ENCODE peak calls at places on chromosome 13, in eight cellular contexts. One of them, this sample, is unnamed.

GRCh38 chr13:73064991-73065390 is 6.2 kb downstream of the KLF5 start:
- DNase-seq in activated CD4-positive, alpha-beta T cell treated with anti-CD3 and anti-CD28 coated beads, Interleukin-2, amount 50 U/mL, for 1 hour: no peak
- DNase-seq in ovary: no peak
- DNase-seq in CD4-positive, alpha-beta T cell: no peak
- DNase-seq in activated T-helper 1 cell treated with anti-CD3 and anti-CD28 coated beads, Interleukin-12 subunit alpha, Interleukin-12 subunit beta, Interleukin-2, Interleukin-4 antibody, amounts not matched to agents 30 ng/mL and 10 ng/mL and 1 ng/mL, durations not matched to agents 14 hours and 24 hours and 36 hours: no peak
- DNase-seq in stimulated activated CD8-positive, alpha-beta memory T cell treated with anti-CD3 and anti-CD28 coated beads, Interleukin-12 subunit alpha, Interleukin-12 subunit beta, amount 100 ng/mL, for 4 hours: no peak
- DNase-seq in tibial artery: no peak
- DNase-seq in cardiac fibroblast: no peak
- DNase-seq in this sample: no peak

GRCh38 chr13:61761690-61762089 is 346.0 kb upstream of the PCDH20 start:
- DNase-seq in activated CD4-positive, alpha-beta T cell treated with anti-CD3 and anti-CD28 coated beads, Interleukin-2, amount 50 U/mL, for 1 hour: no peak
- DNase-seq in ovary: no peak
- DNase-seq in CD4-positive, alpha-beta T cell: no peak
- DNase-seq in activated T-helper 1 cell treated with anti-CD3 and anti-CD28 coated beads, Interleukin-12 subunit alpha, Interleukin-12 subunit beta, Interleukin-2, Interleukin-4 antibody, amounts not matched to agents 30 ng/mL and 10 ng/mL and 1 ng/mL, durations not matched to agents 14 hours and 24 hours and 36 hours: no peak
- DNase-seq in stimulated activated CD8-positive, alpha-beta memory T cell treated with anti-CD3 and anti-CD28 coated beads, Interleukin-12 subunit alpha, Interleukin-12 subunit beta, amount 100 ng/mL, for 4 hours: no peak
- DNase-seq in tibial artery: no peak
- DNase-seq in cardiac fibroblast: no peak
- DNase-seq in this sample: no peak

GRCh38 chr13:98717256-98717655 is 35.2 kb downstream of the SLC15A1 start:
- DNase-seq in activated CD4-positive, alpha-beta T cell treated with anti-CD3 and anti-CD28 coated beads, Interleukin-2, amount 50 U/mL, for 1 hour: no peak
- DNase-seq in ovary: no peak
- DNase-seq in CD4-positive, alpha-beta T cell: no peak
- DNase-seq in activated T-helper 1 cell treated with anti-CD3 and anti-CD28 coated beads, Interleukin-12 subunit alpha, Interleukin-12 subunit beta, Interleukin-2, Interleukin-4 antibody, amounts not matched to agents 30 ng/mL and 10 ng/mL and 1 ng/mL, durations not matched to agents 14 hours and 24 hours and 36 hours: no peak
- DNase-seq in stimulated activated CD8-positive, alpha-beta memory T cell treated with anti-CD3 and anti-CD28 coated beads, Interleukin-12 subunit alpha, Interleukin-12 subunit beta, amount 100 ng/mL, for 4 hours: no peak
- DNase-seq in tibial artery: no peak
- DNase-seq in cardiac fibroblast: no peak
- DNase-seq in this sample: no peak

GRCh38 chr13:109101550-109102144 is 472.2 kb downstream of the MYO16 start:
- DNase-seq in activated CD4-positive, alpha-beta T cell treated with anti-CD3 and anti-CD28 coated beads, Interleukin-2, amount 50 U/mL, for 1 hour: no peak
- DNase-seq in ovary: no peak
- DNase-seq in CD4-positive, alpha-beta T cell: no peak
- DNase-seq in activated T-helper 1 cell treated with anti-CD3 and anti-CD28 coated beads, Interleukin-12 subunit alpha, Interleukin-12 subunit beta, Interleukin-2, Interleukin-4 antibody, amounts not matched to agents 30 ng/mL and 10 ng/mL and 1 ng/mL, durations not matched to agents 14 hours and 24 hours and 36 hours: no peak
- DNase-seq in stimulated activated CD8-positive, alpha-beta memory T cell treated with anti-CD3 and anti-CD28 coated beads, Interleukin-12 subunit alpha, Interleukin-12 subunit beta, amount 100 ng/mL, for 4 hours: no peak
- DNase-seq in tibial artery: no peak
- DNase-seq in cardiac fibroblast: peak; percentile 14
- DNase-seq in this sample: no peak

GRCh38 chr13:80030491-80030890 is 310.4 kb downstream of the SPRY2 start:
- DNase-seq in activated CD4-positive, alpha-beta T cell treated with anti-CD3 and anti-CD28 coated beads, Interleukin-2, amount 50 U/mL, for 1 hour: no peak
- DNase-seq in ovary: no peak
- DNase-seq in CD4-positive, alpha-beta T cell: no peak
- DNase-seq in activated T-helper 1 cell treated with anti-CD3 and anti-CD28 coated beads, Interleukin-12 subunit alpha, Interleukin-12 subunit beta, Interleukin-2, Interleukin-4 antibody, amounts not matched to agents 30 ng/mL and 10 ng/mL and 1 ng/mL, durations not matched to agents 14 hours and 24 hours and 36 hours: no peak
- DNase-seq in stimulated activated CD8-positive, alpha-beta memory T cell treated with anti-CD3 and anti-CD28 coated beads, Interleukin-12 subunit alpha, Interleukin-12 subunit beta, amount 100 ng/mL, for 4 hours: no peak
- DNase-seq in tibial artery: no peak
- DNase-seq in cardiac fibroblast: peak; percentile 59
- DNase-seq in this sample: peak; percentile 84

GRCh38 chr13:113036401-113036800 is 67.4 kb downstream of the MCF2L start:
- DNase-seq in activated CD4-positive, alpha-beta T cell treated with anti-CD3 and anti-CD28 coated beads, Interleukin-2, amount 50 U/mL, for 1 hour: no peak
- DNase-seq in ovary: no peak
- DNase-seq in CD4-positive, alpha-beta T cell: no peak
- DNase-seq in activated T-helper 1 cell treated with anti-CD3 and anti-CD28 coated beads, Interleukin-12 subunit alpha, Interleukin-12 subunit beta, Interleukin-2, Interleukin-4 antibody, amounts not matched to agents 30 ng/mL and 10 ng/mL and 1 ng/mL, durations not matched to agents 14 hours and 24 hours and 36 hours: no peak
- DNase-seq in stimulated activated CD8-positive, alpha-beta memory T cell treated with anti-CD3 and anti-CD28 coated beads, Interleukin-12 subunit alpha, Interleukin-12 subunit beta, amount 100 ng/mL, for 4 hours: no peak
- DNase-seq in tibial artery: no peak
- DNase-seq in cardiac fibroblast: no peak
- DNase-seq in this sample: no peak

GRCh38 chr13:28601581-28601980 is 57.3 kb upstream of the POMP start:
- DNase-seq in activated CD4-positive, alpha-beta T cell treated with anti-CD3 and anti-CD28 coated beads, Interleukin-2, amount 50 U/mL, for 1 hour: no peak
- DNase-seq in ovary: no peak
- DNase-seq in CD4-positive, alpha-beta T cell: no peak
- DNase-seq in activated T-helper 1 cell treated with anti-CD3 and anti-CD28 coated beads, Interleukin-12 subunit alpha, Interleukin-12 subunit beta, Interleukin-2, Interleukin-4 antibody, amounts not matched to agents 30 ng/mL and 10 ng/mL and 1 ng/mL, durations not matched to agents 14 hours and 24 hours and 36 hours: no peak
- DNase-seq in stimulated activated CD8-positive, alpha-beta memory T cell treated with anti-CD3 and anti-CD28 coated beads, Interleukin-12 subunit alpha, Interleukin-12 subunit beta, amount 100 ng/mL, for 4 hours: no peak
- DNase-seq in tibial artery: no peak
- DNase-seq in cardiac fibroblast: no peak
- DNase-seq in this sample: no peak

GRCh38 chr13:33287142-33287882 is 1.8 kb upstream of the STARD13 start:
- DNase-seq in activated CD4-positive, alpha-beta T cell treated with anti-CD3 and anti-CD28 coated beads, Interleukin-2, amount 50 U/mL, for 1 hour: no peak
- DNase-seq in ovary: no peak
- DNase-seq in CD4-positive, alpha-beta T cell: no peak
- DNase-seq in activated T-helper 1 cell treated with anti-CD3 and anti-CD28 coated beads, Interleukin-12 subunit alpha, Interleukin-12 subunit beta, Interleukin-2, Interleukin-4 antibody, amounts not matched to agents 30 ng/mL and 10 ng/mL and 1 ng/mL, durations not matched to agents 14 hours and 24 hours and 36 hours: no peak
- DNase-seq in stimulated activated CD8-positive, alpha-beta memory T cell treated with anti-CD3 and anti-CD28 coated beads, Interleukin-12 subunit alpha, Interleukin-12 subunit beta, amount 100 ng/mL, for 4 hours: no peak
- DNase-seq in tibial artery: no peak
- DNase-seq in cardiac fibroblast: no peak
- DNase-seq in this sample: no peak

GRCh38 chr13:55583953-55584593 is 1556.6 kb upstream of the PRR20A start:
- DNase-seq in activated CD4-positive, alpha-beta T cell treated with anti-CD3 and anti-CD28 coated beads, Interleukin-2, amount 50 U/mL, for 1 hour: no peak
- DNase-seq in ovary: no peak
- DNase-seq in CD4-positive, alpha-beta T cell: no peak
- DNase-seq in activated T-helper 1 cell treated with anti-CD3 and anti-CD28 coated beads, Interleukin-12 subunit alpha, Interleukin-12 subunit beta, Interleukin-2, Interleukin-4 antibody, amounts not matched to agents 30 ng/mL and 10 ng/mL and 1 ng/mL, durations not matched to agents 14 hours and 24 hours and 36 hours: no peak
- DNase-seq in stimulated activated CD8-positive, alpha-beta memory T cell treated with anti-CD3 and anti-CD28 coated beads, Interleukin-12 subunit alpha, Interleukin-12 subunit beta, amount 100 ng/mL, for 4 hours: no peak
- DNase-seq in tibial artery: no peak
- DNase-seq in cardiac fibroblast: no peak
- DNase-seq in this sample: no peak

GRCh38 chr13:48653074-48654054 is at the start of gene CYSLTR2:
- DNase-seq in activated CD4-positive, alpha-beta T cell treated with anti-CD3 and anti-CD28 coated beads, Interleukin-2, amount 50 U/mL, for 1 hour: peak; percentile 13
- DNase-seq in ovary: no peak
- DNase-seq in CD4-positive, alpha-beta T cell: no peak
- DNase-seq in activated T-helper 1 cell treated with anti-CD3 and anti-CD28 coated beads, Interleukin-12 subunit alpha, Interleukin-12 subunit beta, Interleukin-2, Interleukin-4 antibody, amounts not matched to agents 30 ng/mL and 10 ng/mL and 1 ng/mL, durations not matched to agents 14 hours and 24 hours and 36 hours: peak; percentile 27
- DNase-seq in stimulated activated CD8-positive, alpha-beta memory T cell treated with anti-CD3 and anti-CD28 coated beads, Interleukin-12 subunit alpha, Interleukin-12 subunit beta, amount 100 ng/mL, for 4 hours: no peak
- DNase-seq in tibial artery: no peak
- DNase-seq in cardiac fibroblast: peak; percentile 62
- DNase-seq in this sample: peak; percentile 68

GRCh38 chr13:44292545-44292944 is 81.1 kb upstream of the SERP2 start:
- DNase-seq in activated CD4-positive, alpha-beta T cell treated with anti-CD3 and anti-CD28 coated beads, Interleukin-2, amount 50 U/mL, for 1 hour: no peak
- DNase-seq in ovary: no peak
- DNase-seq in CD4-positive, alpha-beta T cell: no peak
- DNase-seq in activated T-helper 1 cell treated with anti-CD3 and anti-CD28 coated beads, Interleukin-12 subunit alpha, Interleukin-12 subunit beta, Interleukin-2, Interleukin-4 antibody, amounts not matched to agents 30 ng/mL and 10 ng/mL and 1 ng/mL, durations not matched to agents 14 hours and 24 hours and 36 hours: no peak
- DNase-seq in stimulated activated CD8-positive, alpha-beta memory T cell treated with anti-CD3 and anti-CD28 coated beads, Interleukin-12 subunit alpha, Interleukin-12 subunit beta, amount 100 ng/mL, for 4 hours: no peak
- DNase-seq in tibial artery: no peak
- DNase-seq in cardiac fibroblast: no peak
- DNase-seq in this sample: no peak

GRCh38 chr13:79435549-79435948 is 29.5 kb upstream of the RBM26 start:
- DNase-seq in activated CD4-positive, alpha-beta T cell treated with anti-CD3 and anti-CD28 coated beads, Interleukin-2, amount 50 U/mL, for 1 hour: no peak
- DNase-seq in ovary: no peak
- DNase-seq in CD4-positive, alpha-beta T cell: no peak
- DNase-seq in activated T-helper 1 cell treated with anti-CD3 and anti-CD28 coated beads, Interleukin-12 subunit alpha, Interleukin-12 subunit beta, Interleukin-2, Interleukin-4 antibody, amounts not matched to agents 30 ng/mL and 10 ng/mL and 1 ng/mL, durations not matched to agents 14 hours and 24 hours and 36 hours: no peak
- DNase-seq in stimulated activated CD8-positive, alpha-beta memory T cell treated with anti-CD3 and anti-CD28 coated beads, Interleukin-12 subunit alpha, Interleukin-12 subunit beta, amount 100 ng/mL, for 4 hours: no peak
- DNase-seq in tibial artery: no peak
- DNase-seq in cardiac fibroblast: peak; percentile 71
- DNase-seq in this sample: peak; percentile 73